ENCODE peak calls at places on chromosomes 5 and 9, in six cellular contexts. G is upper lobe of left lung, X is T-cell, H is RWPE2, S is HEK293T, Q is GM12865. V is an unnamed sample.

GRCh38 chr5:113394658-113395057 is 40.1 kb downstream of the TSSK1B start:
- DNase-seq in Q (no peak), G (no peak), H (no peak), S (no peak), X (no peak), V (no peak)

GRCh38 chr5:64163746-64164145 is 1.9 kb upstream of the RNF180 start:
- DNase-seq in Q (no peak), G (no peak), H (no peak), X (no peak), S (no peak), V (no peak)

GRCh38 chr9:134348404-134349155 is 22.3 kb downstream of the RXRA start:
- DNase-seq in S (no peak), Q (no peak), H (no peak), X (no peak), G (no peak), V (no peak)

GRCh38 chr9:88829276-88829675 is 162.0 kb upstream of the S1PR3 start:
- DNase-seq in X (no peak), S (no peak), Q (peak), G (no peak), H (no peak), V (no peak)

GRCh38 chr5:144467795-144468194 is 297.1 kb downstream of the KCTD16 start:
- DNase-seq in S (peak), H (no peak), X (no peak), Q (no peak), G (no peak), V (peak)

GRCh38 chr5:109900911-109901627 is 211.3 kb downstream of the MAN2A1 start:
- DNase-seq in H (no peak), S (no peak), G (no peak), Q (no peak), X (no peak), V (no peak)

GRCh38 chr5:2680979-2681378 is 70.5 kb downstream of the IRX2 start:
- DNase-seq in G (no peak), Q (no peak), X (no peak), S (no peak), H (no peak), V (no peak)

GRCh38 chr9:98172604-98173003 is 19.8 kb downstream of the CORO2A start:
- DNase-seq in Q (no peak), H (no peak), G (peak), X (no peak), S (peak), V (no peak)

GRCh38 chr5:151270599-151270998 is 17.6 kb downstream of the GM2A start:
- DNase-seq in H (no peak), X (no peak), Q (peak), S (no peak), G (no peak), V (no peak)

V was measured in Panc1.